ENCODE peak calls at places on chromosomes 13 and 19, in ten cellular contexts. O is endothelial cell of umbilical vein, C is suprapubic skin, E is breast epithelium, U is stomach, M is HepG2, I is spleen, A is HCT116, D is Panc1, Q is sigmoid colon. J is an unnamed sample. For H3K4me1, the result is how much of the 10 kb centered on the place peaks cover.

GRCh38 chr13:35388979-35389378 is 87.5 kb downstream of the MAB21L1 start:
- DNase-seq in C (no peak), D (no peak), M (no peak), U (no peak), O (peak), E (no peak), I (no peak), Q (no peak), A (no peak), J (no peak)

GRCh38 chr19:42246143-42246868 is 3.9 kb upstream of the GSK3A start:
- DNase-seq in E (peak), U (peak), I (peak), A (no peak), Q (peak), O (peak), D (no peak), M (no peak), C (peak), J (peak)

GRCh38 chr13:40438022-40438692 is 228.3 kb downstream of the FOXO1 start:
- DNase-seq in Q (no peak), C (no peak), A (no peak), D (no peak), O (peak), M (no peak), I (no peak), E (no peak), U (no peak), J (no peak)

GRCh38 chr13:102951808-102952207 is 106.0 kb downstream of the ERCC5 start:
- DNase-seq in I (no peak), A (no peak), U (no peak), D (no peak), Q (no peak), O (no peak), C (no peak), M (no peak), E (no peak), J (no peak)

GRCh38 chr19:53086949-53087348 is 16.3 kb downstream of the ZNF160 start:
- DNase-seq in A (no peak), C (no peak), Q (no peak), O (peak), U (no peak), I (peak), E (peak), D (no peak), M (no peak), J (no peak)

GRCh38 chr13:80132741-80133601 is 208.0 kb downstream of the SPRY2 start:
- DNase-seq in A (no peak), E (peak), M (peak), Q (peak), U (peak), O (peak), C (no peak), D (no peak), I (no peak), J (peak)

GRCh38 chr19:17536957-17537356 is 18.5 kb upstream of the COLGALT1 start:
- DNase-seq in M (no peak), A (no peak), U (no peak), Q (no peak), O (no peak), I (no peak), D (no peak), C (no peak), E (no peak), J (no peak)

GRCh38 chr19:45496349-45496953 is 396 bp downstream of the RTN2 start:
- DNase-seq in U (no peak), A (no peak), O (peak), C (no peak), M (no peak), D (no peak), Q (no peak), E (no peak), I (peak), J (peak)

GRCh38 chr19:8044018-8044417 is 8.5 kb upstream of the CCL25 start:
- DNase-seq in D (no peak), C (no peak), M (no peak), I (peak), U (no peak), O (no peak), E (no peak), Q (no peak), A (no peak), J (no peak)

GRCh38 chr19:33646306-33646705 is 24.6 kb downstream of the CHST8 start:
- DNase-seq in O (no peak), Q (no peak), A (no peak), M (no peak), D (no peak), E (no peak), I (peak), U (no peak), C (peak), J (no peak)

GRCh38 chr19:19448238-19448544 is 42.7 kb downstream of the GATAD2A start:
- DNase-seq in E (no peak), A (no peak), O (no peak), D (no peak), Q (no peak), I (no peak), U (peak), C (no peak), M (no peak), J (no peak)

GRCh38 chr19:35474104-35474503 is 16.2 kb downstream of the KRTDAP start:
- DNase-seq in Q (no peak), I (no peak), O (no peak), A (no peak), E (no peak), M (no peak), D (no peak), U (no peak), C (no peak), J (no peak)

GRCh38 chr13:24659239-24659638 is 21.0 kb upstream of the ATP12A start:
- DNase-seq in A (no peak), O (no peak), C (no peak), I (no peak), E (no peak), Q (no peak), D (no peak), U (no peak), M (no peak), J (no peak)

GRCh38 chr13:35469781-35470380 is 6.6 kb downstream of the MAB21L1 start:
- DNase-seq in C (no peak), A (no peak), U (no peak), Q (no peak), E (no peak), D (no peak), M (no peak), I (no peak), O (no peak), J (no peak)

GRCh38 chr13:44188257-44188656 is 185.4 kb upstream of the SERP2 start:
- DNase-seq in A (peak), E (no peak), M (no peak), O (no peak), U (no peak), C (no peak), I (no peak), Q (no peak), D (no peak), J (no peak)

DNA sequence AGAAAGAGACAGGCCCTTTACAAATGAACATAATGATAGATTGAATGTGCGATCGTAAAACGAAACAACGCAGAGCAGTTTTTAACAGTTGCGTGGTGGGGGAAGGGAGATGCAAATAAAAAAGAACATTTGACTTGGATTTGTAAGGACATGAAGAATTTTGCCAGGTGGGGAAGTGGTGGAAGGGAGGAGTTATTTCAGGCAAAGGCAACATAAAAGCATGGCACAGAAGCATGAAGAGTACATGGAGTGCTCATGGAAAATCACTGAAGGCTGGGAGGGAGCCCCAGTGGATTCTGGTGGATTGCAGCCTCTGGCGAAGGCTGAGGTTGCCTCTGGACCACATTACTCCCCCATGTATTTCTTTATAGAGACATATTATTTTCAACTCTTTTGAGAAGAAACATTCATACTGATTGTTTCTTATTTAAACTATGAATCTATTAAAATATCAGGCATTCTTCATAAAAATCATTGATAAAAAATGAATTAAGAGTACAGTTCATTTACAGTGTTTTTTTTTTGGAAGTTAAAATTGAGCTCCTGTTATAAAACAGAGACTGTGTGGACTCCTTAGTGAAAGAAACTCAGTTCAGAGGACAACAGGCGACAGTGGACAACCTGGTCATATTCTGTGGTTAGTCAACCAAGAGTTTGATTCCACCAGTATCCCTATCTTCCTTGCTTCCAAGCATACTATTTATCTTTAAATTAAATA is 57.5 kb downstream of the STARD13 start:
- DNase-seq in I (no peak), M (no peak), Q (no peak), O (no peak), C (no peak), U (no peak), A (no peak), E (no peak), D (no peak), J (no peak)
- H3K4me1 ChIP-seq in I (under half), M (half or more), Q (under half), O (under half), C (under half), U (under half), A (under half), E (under half), D (under half), J (under half)

DNA sequence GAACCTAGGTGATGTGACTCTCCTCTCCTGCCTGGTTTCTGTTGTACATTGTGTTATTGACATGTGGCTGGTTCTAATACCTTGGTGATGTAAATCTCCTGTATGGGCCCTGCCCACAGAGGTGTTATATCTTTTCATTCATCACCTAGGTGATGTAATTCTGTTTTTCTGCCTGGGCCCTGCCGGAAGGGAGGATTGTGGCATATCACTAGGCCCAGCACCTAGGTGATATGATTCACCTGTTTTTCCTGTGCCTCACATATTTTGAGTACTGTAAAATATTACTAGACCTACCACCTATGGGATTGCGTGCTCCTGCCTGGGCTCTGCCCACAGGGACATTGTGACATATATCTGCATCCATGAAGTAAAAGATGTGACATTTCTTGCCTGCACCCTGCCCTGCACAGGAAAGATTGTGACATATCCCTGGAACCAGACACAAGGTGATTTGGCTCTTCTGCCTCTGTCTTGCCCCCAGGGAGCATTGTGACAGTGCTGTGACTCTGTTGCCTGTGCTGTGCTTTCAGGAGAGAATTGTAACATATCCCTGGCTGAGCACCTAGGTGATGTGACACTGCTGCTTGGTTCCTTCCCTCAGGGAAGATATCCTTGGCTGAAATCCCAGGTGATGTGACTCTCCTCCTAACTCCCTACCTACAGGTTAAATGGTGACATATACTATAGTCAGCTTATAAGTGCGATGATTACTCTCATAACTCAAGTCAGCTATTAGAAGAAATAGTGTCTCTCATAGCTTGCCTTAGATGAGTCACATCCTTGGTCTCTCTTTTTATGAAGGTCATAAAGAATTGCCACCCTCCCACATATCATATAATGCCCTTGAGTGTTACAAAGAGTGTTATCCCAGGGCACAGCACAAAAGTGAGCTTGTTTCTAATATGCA is 13.3 kb upstream of the ZNF681 start:
- DNase-seq in O (no peak), E (no peak), A (no peak), M (no peak), Q (no peak), U (no peak), C (peak), I (no peak), D (no peak), J (no peak)
- H3K4me3 ChIP-seq in O (no peak), E (no peak), A (no peak), M (no peak), Q (no peak), U (no peak), C (no peak), I (no peak), D (no peak), J (no peak)

GRCh38 chr19:10137751-10138682 is 18.3 kb upstream of the EIF3G start:
- DNase-seq in Q (no peak), A (no peak), M (no peak), E (no peak), C (no peak), O (no peak), I (no peak), U (no peak), D (no peak), J (no peak)
- TF ChIP-seq POLR2AphosphoS5 in Q (no peak), A (no peak), M (no peak), E (no peak), C (no peak), O (no peak), I (no peak), U (no peak), D (no peak), J (no peak)

DNA sequence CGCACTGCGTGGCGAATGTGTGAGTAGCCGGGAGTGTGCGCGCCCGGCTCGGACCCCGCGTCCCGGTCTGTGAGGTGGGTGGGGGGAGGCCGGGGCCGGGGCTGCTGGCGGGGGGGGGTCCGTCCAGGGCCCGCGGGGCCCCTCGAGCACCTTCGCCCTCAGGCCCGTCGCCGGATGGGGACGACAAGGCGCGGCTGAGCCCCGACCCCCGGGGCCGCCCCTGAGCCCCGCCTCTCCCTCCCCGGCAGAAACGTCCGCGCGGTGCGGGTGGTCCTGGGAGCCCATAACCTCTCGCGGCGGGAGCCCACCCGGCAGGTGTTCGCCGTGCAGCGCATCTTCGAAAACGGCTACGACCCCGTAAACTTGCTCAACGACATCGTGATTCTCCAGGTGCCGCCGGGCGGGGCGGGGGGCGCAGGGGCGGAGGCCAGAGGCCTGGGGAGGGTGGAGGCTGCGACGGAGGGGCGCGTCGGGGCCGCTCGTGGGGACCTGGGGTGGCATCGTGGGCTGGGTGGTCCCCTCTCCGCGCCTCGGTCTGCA is 981 bp downstream of the ELANE start:
- DNase-seq in A (no peak), O (no peak), U (no peak), M (no peak), Q (no peak), D (no peak), C (no peak), I (no peak), E (no peak), J (no peak)
- H3K4me1 ChIP-seq in A (under half), O (under half), U (under half), M (under half), Q (under half), D (under half), C (under half), I (half or more), E (under half), J (under half)

J was measured in GM23338.